ENCODE peak calls at places on chromosomes 6 and 20, in four cellular contexts. U, A, C and W are unnamed samples.

GRCh38 chr6:4402477-4402976 is 267.2 kb upstream of the ECI2 start:
- DNase-seq in U (no peak), A (peak; percentile 55), C (no peak), W (peak; percentile 89)

GRCh38 chr20:45061244-45061643 is 39.7 kb downstream of the KCNS1 start:
- DNase-seq in U (no peak), A (no peak), C (no peak), W (peak; percentile 93)

GRCh38 chr6:102215425-102215824 is 821.9 kb downstream of the GRIK2 start:
- DNase-seq in U (no peak), A (no peak), C (no peak), W (no peak)

GRCh38 chr6:118968416-118968815 is 33.5 kb upstream of the MCM9 start:
- DNase-seq in U (no peak), A (peak; percentile 41), C (no peak), W (peak; percentile 1)

GRCh38 chr6:145315982-145316600 is 419.2 kb downstream of the EPM2A start:
- DNase-seq in U (no peak), A (peak; percentile 47), C (no peak), W (peak; percentile 4)

GRCh38 chr6:2783188-2783957 is 18.2 kb downstream of the WRNIP1 start:
- DNase-seq in U (no peak), A (peak; percentile 64), C (peak; percentile 73), W (peak; percentile 34)

GRCh38 chr6:109002100-109002697 is 92.4 kb downstream of the SESN1 start:
- DNase-seq in U (no peak), A (no peak), C (no peak), W (peak; percentile 8)

GRCh38 chr6:20712011-20712410 is 177.8 kb downstream of the CDKAL1 start:
- DNase-seq in U (no peak), A (peak; percentile 50), C (no peak), W (no peak)

GRCh38 chr20:62133051-62133845 is 9.9 kb downstream of the PSMA7 start:
- DNase-seq in U (no peak), A (no peak), C (no peak), W (no peak)

GRCh38 chr6:47729019-47729418 is 30.6 kb downstream of the ADGRF4 start:
- DNase-seq in U (no peak), A (no peak), C (no peak), W (no peak)

GRCh38 chr20:51175156-51175555 is 152.2 kb upstream of the KCNG1 start:
- DNase-seq in U (no peak), A (no peak), C (no peak), W (no peak)

GRCh38 chr6:92126088-92126487 is 1293.3 kb downstream of the EPHA7 start:
- DNase-seq in U (no peak), A (no peak), C (no peak), W (no peak)

GRCh38 chr6:92121228-92121627 is 1298.1 kb downstream of the EPHA7 start:
- DNase-seq in U (no peak), A (no peak), C (no peak), W (no peak)

GRCh38 chr6:92124126-92124525 is 1295.2 kb downstream of the EPHA7 start:
- DNase-seq in U (no peak), A (no peak), C (no peak), W (peak; percentile 45)

GRCh38 chr6:92125681-92126080 is 1293.7 kb downstream of the EPHA7 start:
- DNase-seq in U (no peak), A (peak; percentile 27), C (no peak), W (no peak)

DNA sequence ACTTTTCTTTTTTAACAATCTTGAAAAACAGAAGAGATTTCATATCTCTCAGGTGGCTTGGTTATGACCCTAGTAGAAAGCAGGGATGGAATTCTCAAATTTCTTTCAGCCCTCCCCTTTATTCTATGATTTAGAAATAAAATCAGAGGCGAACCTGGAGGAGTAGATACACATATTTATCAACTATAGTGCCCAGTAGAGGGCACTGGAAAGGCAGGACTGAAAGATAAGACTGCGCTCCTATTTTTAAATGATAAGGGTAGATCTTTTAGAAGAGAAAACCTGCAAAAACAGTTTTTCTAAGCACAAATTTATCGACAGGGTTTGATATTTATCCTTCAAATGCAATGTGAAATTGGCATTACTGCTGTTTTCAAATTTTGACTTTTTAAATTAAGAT is 1296.6 kb downstream of the EPHA7 start:
- DNase-seq in U (no peak), A (peak; percentile 27), C (no peak), W (peak; percentile 1)
- H2AK5ac ChIP-seq in U (no peak overlapping the region), A (no peak overlapping the region), C (no peak overlapping the region), W (no peak overlapping the region)

DNA sequence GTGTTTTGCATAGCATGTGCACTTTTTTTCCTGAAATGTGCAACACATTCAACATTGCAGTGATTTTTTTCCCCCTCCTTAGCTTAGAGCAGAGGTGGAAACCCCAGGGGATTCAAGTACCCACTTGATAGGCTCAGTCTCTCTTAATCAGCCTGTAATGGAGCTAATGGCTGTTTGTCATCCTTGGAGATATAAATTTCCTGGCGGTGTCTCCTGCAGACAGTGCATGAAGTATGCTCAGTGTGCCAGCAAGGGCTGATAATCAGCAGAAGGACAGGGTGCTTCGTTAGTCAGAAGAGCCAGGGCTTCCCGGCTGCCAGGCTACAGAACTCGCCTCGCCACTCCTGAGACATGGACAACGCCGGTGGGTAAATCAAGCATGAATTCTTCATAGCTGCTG is 69.8 kb upstream of the PHACTR2 start:
- DNase-seq in U (no peak), A (no peak), C (no peak), W (no peak)
- H2AK5ac ChIP-seq in U (no peak overlapping the region), A (no peak overlapping the region), C (no peak overlapping the region), W (no peak overlapping the region)

DNA sequence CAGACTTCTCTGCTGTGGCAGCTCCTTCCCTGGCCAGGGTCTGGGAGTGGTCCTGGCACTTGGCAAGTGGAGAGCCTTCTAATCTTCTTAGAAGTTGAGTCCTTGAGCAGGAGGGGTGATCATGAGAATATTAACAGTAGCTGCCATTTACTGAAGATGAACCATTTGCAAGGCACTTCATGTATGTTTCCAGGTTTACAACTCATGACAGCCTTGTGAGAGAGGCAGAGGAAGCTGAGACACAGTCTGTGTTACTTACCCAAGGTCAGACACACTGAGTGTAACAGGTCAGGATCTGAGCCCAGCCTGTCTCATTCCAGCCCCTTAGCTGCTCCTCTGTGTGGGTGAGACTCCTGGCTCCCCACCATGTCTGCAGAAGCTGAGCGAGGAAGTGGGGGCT is 45.5 kb upstream of the SRF start:
- DNase-seq in U (no peak), A (no peak), C (no peak), W (no peak)
- H2AK5ac ChIP-seq in U (no peak overlapping the region), A (no peak overlapping the region), C (no peak overlapping the region), W (peak overlapping the region; percentile 52)

DNA sequence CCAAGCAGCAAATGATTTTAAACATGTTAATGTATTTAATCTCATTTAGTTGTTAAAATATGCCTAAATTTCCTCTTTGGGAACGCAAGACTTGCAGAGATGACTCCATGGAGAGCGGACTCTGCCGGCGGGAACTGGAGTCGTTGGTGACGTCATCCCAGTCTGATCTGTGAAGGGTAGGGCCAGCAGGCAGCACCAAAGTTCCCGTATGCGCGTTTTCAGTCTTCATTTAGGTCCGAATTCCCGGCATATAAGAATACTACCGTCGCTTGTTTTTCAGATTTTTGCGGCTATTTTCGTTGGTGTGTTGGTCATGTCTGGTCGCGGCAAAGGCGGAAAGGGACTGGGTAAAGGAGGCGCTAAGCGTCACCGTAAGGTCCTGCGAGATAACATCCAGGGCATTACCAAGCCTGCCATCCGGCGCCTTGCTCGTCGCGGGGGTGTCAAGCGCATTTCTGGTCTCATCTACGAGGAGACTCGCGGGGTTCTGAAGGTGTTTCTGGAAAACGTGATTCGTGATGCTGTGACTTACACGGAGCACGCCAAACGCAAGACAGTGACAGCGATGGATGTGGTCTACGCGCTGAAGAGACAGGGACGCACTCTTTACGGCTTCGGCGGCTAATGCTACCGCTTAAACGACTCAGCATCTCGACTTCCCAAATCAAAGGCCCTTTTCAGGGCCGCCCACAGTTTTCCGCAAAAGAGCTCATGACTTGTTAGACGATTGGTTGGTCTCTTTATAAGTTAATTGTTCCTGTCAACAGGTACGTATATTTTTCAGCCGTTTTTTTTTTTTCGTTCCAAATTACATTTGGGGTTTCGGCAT is 117.3 kb downstream of the HFE start:
- DNase-seq in U (peak; percentile 96), A (peak; percentile 99), C (peak; percentile 97), W (peak; percentile 99)
- H2AK5ac ChIP-seq in U (no peak overlapping the region), A (no peak overlapping the region), C (no peak overlapping the region), W (peak overlapping the region; percentile 56)

GRCh38 chr20:49935746-49936152 is 448 bp upstream of the RNF114 start:
- DNase-seq in U (no peak), A (no peak), C (no peak), W (no peak)
- H2AK5ac ChIP-seq in U (peak overlapping the region; percentile 14), A (no peak overlapping the region), C (no peak overlapping the region), W (peak overlapping the region; percentile 84)

DNA sequence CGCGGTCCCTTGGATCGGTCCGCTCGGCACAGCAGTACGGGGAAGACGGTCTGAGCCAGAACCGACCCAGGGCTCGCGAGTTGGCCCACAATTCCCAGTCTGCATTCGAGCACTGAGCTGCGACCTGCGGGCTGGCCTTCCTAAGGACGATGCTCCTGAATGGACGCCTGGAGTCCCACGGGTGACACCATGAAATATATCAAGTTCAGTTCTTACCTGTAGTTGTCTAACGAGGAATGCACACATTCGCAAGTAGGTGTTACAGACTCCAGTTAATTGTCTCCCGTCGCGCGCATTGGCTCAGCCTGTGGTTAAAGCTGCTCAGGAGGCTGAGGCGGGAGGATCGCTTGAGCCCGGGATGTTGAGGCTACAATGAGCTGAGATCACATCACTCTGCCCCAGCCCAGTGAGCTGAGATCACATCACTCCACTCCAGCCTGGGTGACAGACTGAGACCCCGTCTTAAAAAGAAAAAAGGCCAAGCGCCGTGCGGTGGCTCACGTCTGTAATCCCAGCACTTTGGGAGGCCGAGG is 802 bp downstream of the PEX7 start:
- DNase-seq in U (no peak), A (no peak), C (no peak), W (no peak)
- H2AK5ac ChIP-seq in U (peak overlapping the region; percentile 98), A (peak overlapping the region; percentile 77), C (no peak overlapping the region), W (peak overlapping the region; percentile 83)

GRCh38 chr6:112626468-112627082 is 279.4 kb downstream of the RFPL4B start:
- DNase-seq in U (no peak), A (no peak), C (no peak), W (peak; percentile 82)
- H2AK5ac ChIP-seq in U (no peak overlapping the region), A (no peak overlapping the region), C (no peak overlapping the region), W (peak overlapping the region; percentile 12)

GRCh38 chr6:50124572-50124971 is 74.8 kb upstream of the DEFB112 start:
- DNase-seq in U (no peak), A (no peak), C (no peak), W (no peak)
- H2AK5ac ChIP-seq in U (no peak overlapping the region), A (no peak overlapping the region), C (no peak overlapping the region), W (no peak overlapping the region)